ENCODE peak calls at places on chromosomes 11 and 22, in four cellular contexts. One of them, this sample, is unnamed.

GRCh38 chr11:41989800-41990380 is 530.4 kb upstream of the LRRC4C start:
- DNase-seq in HepG2: no peak
- DNase-seq in K562: no peak
- DNase-seq in GM12878: no peak
- DNase-seq in this sample: no peak

GRCh38 chr11:69947059-69947771 is 128.0 kb upstream of the FGF3 start:
- DNase-seq in HepG2: no peak
- DNase-seq in K562: peak; percentile 27
- DNase-seq in GM12878: no peak
- DNase-seq in this sample: no peak

GRCh38 chr22:36334838-36335603 is 52.7 kb downstream of the MYH9 start:
- DNase-seq in HepG2: no peak
- DNase-seq in K562: peak; percentile 48
- DNase-seq in GM12878: no peak
- DNase-seq in this sample: no peak

GRCh38 chr11:124801014-124801413 is 808 bp upstream of the MSANTD2 start:
- DNase-seq in HepG2: no peak
- DNase-seq in K562: no peak
- DNase-seq in GM12878: no peak
- DNase-seq in this sample: no peak

GRCh38 chr11:27722117-27722844 is 22.0 kb upstream of the BDNF start:
- DNase-seq in HepG2: no peak
- DNase-seq in K562: no peak
- DNase-seq in GM12878: no peak
- DNase-seq in this sample: peak; percentile 89

GRCh38 chr11:62489204-62489603 is 57.4 kb downstream of the AHNAK start:
- DNase-seq in HepG2: no peak
- DNase-seq in K562: no peak
- DNase-seq in GM12878: no peak
- DNase-seq in this sample: no peak

GRCh38 chr11:45939836-45940235 is 17.4 kb downstream of the LARGE2 start:
- DNase-seq in HepG2: no peak
- DNase-seq in K562: no peak
- DNase-seq in GM12878: no peak
- DNase-seq in this sample: no peak

GRCh38 chr11:64269380-64270234 is 14.9 kb downstream of the BAD start:
- DNase-seq in HepG2: peak; percentile 99
- DNase-seq in K562: peak; percentile 75
- DNase-seq in GM12878: peak; percentile 98
- DNase-seq in this sample: peak; percentile 100

GRCh38 chr22:35315141-35315854 is 15.6 kb downstream of the TOM1 start:
- DNase-seq in HepG2: no peak
- DNase-seq in K562: no peak
- DNase-seq in GM12878: no peak
- DNase-seq in this sample: no peak

GRCh38 chr11:27395556-27396258 is 32.7 kb upstream of the CCDC34 start:
- DNase-seq in HepG2: peak; percentile 95
- DNase-seq in K562: no peak
- DNase-seq in GM12878: no peak
- DNase-seq in this sample: peak; percentile 42

GRCh38 chr11:126518996-126519351 is 163.5 kb downstream of the ST3GAL4 start:
- DNase-seq in HepG2: no peak
- DNase-seq in K562: no peak
- DNase-seq in GM12878: no peak
- DNase-seq in this sample: no peak

GRCh38 chr22:23033116-23033905 is 37.0 kb upstream of the GNAZ start:
- DNase-seq in HepG2: no peak
- DNase-seq in K562: peak; percentile 43
- DNase-seq in GM12878: no peak
- DNase-seq in this sample: no peak

GRCh38 chr11:113247231-113247630 is 67.2 kb upstream of the TTC12 start:
- DNase-seq in HepG2: no peak
- DNase-seq in K562: no peak
- DNase-seq in GM12878: no peak
- DNase-seq in this sample: peak; percentile 31

GRCh38 chr11:66328036-66328306 is 8.3 kb downstream of the RIN1 start:
- DNase-seq in HepG2: no peak
- DNase-seq in K562: no peak
- DNase-seq in GM12878: no peak
- DNase-seq in this sample: no peak
- TF ChIP-seq CREB1 in HepG2: no peak
- TF ChIP-seq CREB1 in K562: no peak
- TF ChIP-seq CREB1 in GM12878: no peak
- TF ChIP-seq CREB1 in this sample: no peak

GRCh38 chr11:128593281-128593680 is 5.9 kb upstream of the ETS1 start:
- DNase-seq in HepG2: no peak
- DNase-seq in K562: no peak
- DNase-seq in GM12878: no peak
- DNase-seq in this sample: peak; percentile 62
- H3K4me2 ChIP-seq in HepG2: no peak overlapping the region
- H3K4me2 ChIP-seq in K562: no peak overlapping the region
- H3K4me2 ChIP-seq in GM12878: no peak overlapping the region
- H3K4me2 ChIP-seq in this sample: peak overlapping the region; percentile 48

GRCh38 chr22:50502628-50503474 is 4.7 kb downstream of the LMF2 start:
- DNase-seq in HepG2: no peak
- DNase-seq in K562: no peak
- DNase-seq in GM12878: no peak
- DNase-seq in this sample: no peak

GRCh38 chr22:50504245-50505211 is 3.0 kb downstream of the LMF2 start:
- DNase-seq in HepG2: no peak
- DNase-seq in K562: no peak
- DNase-seq in GM12878: no peak
- DNase-seq in this sample: no peak

GRCh38 chr22:50502096-50502495 is 5.4 kb downstream of the LMF2 start:
- DNase-seq in HepG2: no peak
- DNase-seq in K562: no peak
- DNase-seq in GM12878: no peak
- DNase-seq in this sample: no peak

GRCh38 chr22:50505276-50505775 is 2.2 kb downstream of the LMF2 start:
- DNase-seq in HepG2: no peak
- DNase-seq in K562: no peak
- DNase-seq in GM12878: no peak
- DNase-seq in this sample: no peak

GRCh38 chr22:50503475-50504145 is 3.9 kb downstream of the LMF2 start:
- DNase-seq in HepG2: no peak
- DNase-seq in K562: no peak
- DNase-seq in GM12878: no peak
- DNase-seq in this sample: peak; percentile 47
- TF ChIP-seq CREB1 in HepG2: no peak
- TF ChIP-seq CREB1 in K562: no peak
- TF ChIP-seq CREB1 in GM12878: no peak
- TF ChIP-seq CREB1 in this sample: no peak

GRCh38 chr11:122308286-122308685 is 192.3 kb upstream of the BLID start:
- DNase-seq in HepG2: no peak
- DNase-seq in K562: no peak
- DNase-seq in GM12878: no peak
- DNase-seq in this sample: no peak
- H3K4me2 ChIP-seq in HepG2: no peak overlapping the region
- H3K4me2 ChIP-seq in K562: no peak overlapping the region
- H3K4me2 ChIP-seq in GM12878: no peak overlapping the region
- H3K4me2 ChIP-seq in this sample: peak overlapping the region; percentile 7

DNA sequence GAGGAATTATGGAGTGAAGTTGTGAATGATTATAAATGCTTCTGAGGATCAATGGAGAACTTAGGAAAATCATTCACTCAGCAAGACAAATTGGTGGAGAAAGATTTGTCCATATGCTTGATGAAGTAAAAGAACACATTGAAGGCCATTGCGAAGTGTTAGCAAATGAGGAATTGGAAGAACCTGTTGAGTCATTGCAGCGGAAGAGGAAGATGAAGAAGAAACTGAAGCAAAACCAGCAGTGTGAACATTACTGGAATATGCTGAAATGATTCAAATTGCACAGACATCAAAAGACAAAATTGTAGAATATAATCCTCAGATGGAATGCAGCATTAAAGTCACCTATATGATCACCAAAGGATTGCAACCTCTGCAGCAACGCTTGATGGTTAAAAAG is 168.1 kb downstream of the ADAMTS15 start:
- DNase-seq in HepG2: no peak
- DNase-seq in K562: no peak
- DNase-seq in GM12878: no peak
- DNase-seq in this sample: no peak
- TF ChIP-seq CREB1 in HepG2: no peak
- TF ChIP-seq CREB1 in K562: no peak
- TF ChIP-seq CREB1 in GM12878: no peak
- TF ChIP-seq CREB1 in this sample: no peak

DNA sequence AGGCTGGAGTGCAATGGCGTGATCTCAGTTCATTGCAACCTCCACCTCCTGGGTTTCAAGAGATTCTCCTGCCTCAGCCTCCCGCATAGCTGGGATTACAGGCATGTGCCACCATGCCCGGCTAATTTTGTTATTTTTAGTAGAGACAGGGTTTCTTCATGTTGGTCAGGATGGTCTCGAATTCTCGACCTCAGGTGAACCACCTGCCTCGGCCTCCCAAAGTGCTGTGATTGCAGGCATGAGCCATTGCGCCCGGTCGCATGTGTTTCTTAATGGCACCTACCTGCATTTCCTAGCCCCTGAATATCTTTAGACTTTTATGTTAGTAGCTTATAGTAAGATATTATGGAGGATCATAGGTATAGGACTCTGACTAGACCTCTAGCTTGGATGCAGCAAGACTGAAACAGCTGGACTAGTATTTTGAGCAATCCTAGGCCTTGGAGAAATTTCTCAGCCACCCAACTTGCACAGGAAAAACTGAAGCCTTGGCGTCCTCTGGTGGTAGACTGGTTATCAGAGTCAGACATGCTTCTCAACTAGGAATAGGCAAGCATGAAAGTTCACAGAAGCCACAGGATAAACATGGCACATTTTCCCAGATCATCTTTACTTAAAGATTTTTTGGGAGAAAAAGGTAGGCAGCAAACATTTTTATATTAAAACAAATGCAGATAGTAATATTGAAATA is 22.7 kb upstream of the C1QTNF4 start:
- DNase-seq in HepG2: peak; percentile 58
- DNase-seq in K562: peak; percentile 25
- DNase-seq in GM12878: no peak
- DNase-seq in this sample: peak; percentile 77
- H3K4me2 ChIP-seq in HepG2: no peak overlapping the region
- H3K4me2 ChIP-seq in K562: no peak overlapping the region
- H3K4me2 ChIP-seq in GM12878: no peak overlapping the region
- H3K4me2 ChIP-seq in this sample: no peak overlapping the region

GRCh38 chr11:4551346-4551979 is 6.5 kb downstream of the OR52M1 start:
- DNase-seq in HepG2: peak; percentile 7
- DNase-seq in K562: peak; percentile 47
- DNase-seq in GM12878: no peak
- DNase-seq in this sample: peak; percentile 64
- TF ChIP-seq CREB1 in HepG2: no peak
- TF ChIP-seq CREB1 in K562: no peak
- TF ChIP-seq CREB1 in GM12878: no peak
- TF ChIP-seq CREB1 in this sample: no peak

DNA sequence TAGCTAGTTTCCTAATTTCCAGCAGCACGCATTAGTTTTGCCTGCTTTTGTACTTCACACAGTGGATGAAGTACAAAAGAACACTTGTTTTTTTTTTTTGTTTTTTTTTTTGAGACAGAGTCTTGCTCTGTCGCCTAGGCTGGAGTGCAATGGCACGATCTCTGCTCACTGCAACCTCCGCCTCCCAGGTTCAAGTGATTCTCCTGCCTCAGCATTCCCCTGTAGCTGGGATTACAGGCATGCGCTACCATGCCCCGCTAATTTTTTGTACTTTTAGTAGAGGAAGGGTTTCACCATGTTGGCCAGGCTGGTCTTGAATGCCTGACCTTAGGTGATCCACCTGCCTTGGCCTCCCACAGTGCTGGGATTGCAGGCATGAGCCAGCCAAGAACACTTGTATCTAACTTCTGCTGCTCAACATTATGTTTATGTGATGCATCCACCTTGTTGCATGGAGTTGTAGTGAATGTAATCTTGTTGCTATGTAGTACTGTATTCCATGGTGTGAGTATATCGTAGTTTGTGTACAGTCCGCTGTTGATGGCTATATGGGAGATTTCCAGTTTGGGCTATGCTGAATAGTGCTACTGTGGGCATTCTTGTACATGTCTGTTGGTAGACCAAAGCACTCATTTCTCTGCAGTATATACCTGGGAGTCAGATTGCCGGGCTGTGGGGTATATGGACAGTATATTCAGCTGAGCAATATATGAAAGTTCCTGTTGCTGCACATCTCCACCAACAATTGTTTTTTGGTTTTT is 17.3 kb downstream of the PACS1 start:
- DNase-seq in HepG2: no peak
- DNase-seq in K562: no peak
- DNase-seq in GM12878: no peak
- DNase-seq in this sample: no peak
- H3K4me2 ChIP-seq in HepG2: peak overlapping the region; percentile 52
- H3K4me2 ChIP-seq in K562: no peak overlapping the region
- H3K4me2 ChIP-seq in GM12878: peak overlapping the region; percentile 50
- H3K4me2 ChIP-seq in this sample: no peak overlapping the region

GRCh38 chr11:121250843-121251242 is 41.7 kb upstream of the SC5D start:
- DNase-seq in HepG2: no peak
- DNase-seq in K562: no peak
- DNase-seq in GM12878: no peak
- DNase-seq in this sample: no peak
- TF ChIP-seq CREB1 in HepG2: peak; percentile 61
- TF ChIP-seq CREB1 in K562: no peak
- TF ChIP-seq CREB1 in GM12878: no peak
- TF ChIP-seq CREB1 in this sample: no peak

GRCh38 chr22:37563153-37564081 is 3.1 kb downstream of the CDC42EP1 start:
- DNase-seq in HepG2: peak; percentile 97
- DNase-seq in K562: no peak
- DNase-seq in GM12878: no peak
- DNase-seq in this sample: peak; percentile 55

GRCh38 chr22:37566329-37566837 is 6.1 kb downstream of the CDC42EP1 start:
- DNase-seq in HepG2: no peak
- DNase-seq in K562: no peak
- DNase-seq in GM12878: no peak
- DNase-seq in this sample: no peak

GRCh38 chr22:37565830-37566229 is 5.5 kb downstream of the CDC42EP1 start:
- DNase-seq in HepG2: no peak
- DNase-seq in K562: no peak
- DNase-seq in GM12878: no peak
- DNase-seq in this sample: no peak

GRCh38 chr22:37562049-37562784 is 1.9 kb downstream of the CDC42EP1 start:
- DNase-seq in HepG2: no peak
- DNase-seq in K562: no peak
- DNase-seq in GM12878: no peak
- DNase-seq in this sample: no peak

GRCh38 chr22:37564111-37564711 is 3.9 kb downstream of the CDC42EP1 start:
- DNase-seq in HepG2: no peak
- DNase-seq in K562: no peak
- DNase-seq in GM12878: no peak
- DNase-seq in this sample: no peak
- H3K4me2 ChIP-seq in HepG2: peak overlapping the region; percentile 96
- H3K4me2 ChIP-seq in K562: peak overlapping the region; percentile 92
- H3K4me2 ChIP-seq in GM12878: no peak overlapping the region
- H3K4me2 ChIP-seq in this sample: peak overlapping the region; percentile 22